ENCODE peak calls at places on chromosomes 1 and 21, in six cellular contexts. P is DND-41, O is left lung, I is HCT116, G is GM23338, H is transverse colon. F is an unnamed sample.

GRCh38 chr21:29208666-29209059 is 78.2 kb downstream of the MAP3K7CL start:
- DNase-seq in H (no peak), P (no peak), G (no peak), O (no peak), I (no peak), F (no peak)

GRCh38 chr21:45328198-45329087 is 40.7 kb upstream of the POFUT2 start:
- DNase-seq in P (no peak), H (no peak), I (no peak), G (no peak), O (peak; percentile 79), F (no peak)

GRCh38 chr1:245217853-245218608 is 63.2 kb downstream of the KIF26B start:
- DNase-seq in G (no peak), H (no peak), P (no peak), I (no peak), O (no peak), F (no peak)

GRCh38 chr1:67159233-67159632 is 7.0 kb upstream of the IL23R start:
- DNase-seq in G (no peak), O (no peak), P (no peak), I (no peak), H (no peak), F (no peak)

GRCh38 chr1:22809783-22810182 is 99.1 kb downstream of the EPHB2 start:
- DNase-seq in O (no peak), P (no peak), H (no peak), I (no peak), G (no peak), F (no peak)

GRCh38 chr1:201074018-201074417 is 38.2 kb downstream of the CACNA1S start:
- DNase-seq in P (no peak), O (no peak), I (no peak), H (no peak), G (no peak), F (no peak)

GRCh38 chr1:248824301-248824700 is 1.4 kb downstream of the SH3BP5L start:
- DNase-seq in H (no peak), I (no peak), G (no peak), P (no peak), O (no peak), F (no peak)

GRCh38 chr1:235286667-235287066 is 41.3 kb downstream of the ARID4B start:
- DNase-seq in P (no peak), I (no peak), H (no peak), O (no peak), G (no peak), F (no peak)

GRCh38 chr1:205766038-205766437 is 9.2 kb downstream of the RAB29 start:
- DNase-seq in P (no peak), O (no peak), H (no peak), I (no peak), G (no peak), F (peak; percentile 70)

GRCh38 chr21:39479164-39479563 is 27.4 kb downstream of the SH3BGR start:
- DNase-seq in P (no peak), H (no peak), O (no peak), G (no peak), I (no peak), F (no peak)
- TF ChIP-seq CTCF in P (no peak), H (no peak), O (no peak), G (no peak), I (no peak), F (no peak)

GRCh38 chr21:46643379-46644177 is 8.1 kb downstream of the PRMT2 start:
- DNase-seq in H (no peak), G (no peak), O (no peak), I (no peak), P (no peak), F (no peak)

GRCh38 chr21:46649356-46649755 is 13.9 kb downstream of the PRMT2 start:
- DNase-seq in G (no peak), I (no peak), H (no peak), P (no peak), O (no peak), F (no peak)

GRCh38 chr21:46645840-46646239 is 10.4 kb downstream of the PRMT2 start:
- DNase-seq in I (no peak), O (no peak), P (no peak), G (no peak), H (no peak), F (no peak)

GRCh38 chr21:46648539-46648938 is 13.1 kb downstream of the PRMT2 start:
- DNase-seq in I (no peak), G (no peak), P (no peak), H (no peak), O (no peak), F (no peak)

DNA sequence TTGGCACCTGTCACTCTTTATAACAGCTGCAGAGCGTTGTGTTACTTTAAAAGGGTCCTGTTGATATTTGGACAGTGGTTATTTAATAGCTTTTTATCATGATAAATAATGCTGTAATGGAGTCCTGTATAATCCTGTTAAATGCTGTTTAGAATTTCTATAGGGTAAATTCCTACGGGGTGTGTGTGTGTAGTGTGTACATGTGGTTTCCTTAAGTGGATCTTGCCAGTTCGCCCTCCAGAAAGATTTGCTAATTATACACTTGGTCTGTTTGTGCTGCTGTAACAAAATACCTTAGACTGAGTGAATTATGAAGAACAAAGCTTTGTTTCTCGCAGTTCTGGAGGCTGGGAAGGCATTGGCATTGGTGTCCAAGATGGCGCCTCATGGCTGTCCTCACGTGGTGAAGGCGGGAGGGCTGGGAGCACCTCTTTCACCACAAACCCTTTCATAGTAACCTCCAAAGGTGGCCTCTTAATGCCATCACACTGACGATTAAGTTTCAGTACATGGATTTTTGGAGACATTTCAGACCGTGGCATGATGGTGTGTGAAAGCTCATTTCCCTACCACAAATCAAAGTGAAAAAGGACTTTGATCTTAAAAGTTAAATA is 11.2 kb downstream of the PRMT2 start:
- DNase-seq in G (no peak), P (no peak), I (no peak), O (no peak), H (no peak), F (no peak)
- H3K27ac ChIP-seq in G (no peak overlapping the region), P (no peak overlapping the region), I (no peak overlapping the region), O (no peak overlapping the region), H (no peak overlapping the region), F (no peak overlapping the region)

GRCh38 chr1:2314297-2314802 is 77.0 kb downstream of the MORN1 start:
- DNase-seq in I (no peak), G (peak; percentile 94), H (peak; percentile 56), P (no peak), O (peak; percentile 86), F (peak; percentile 71)

GRCh38 chr1:2313651-2314296 is 77.6 kb downstream of the MORN1 start:
- DNase-seq in P (no peak), O (no peak), G (no peak), H (no peak), I (no peak), F (no peak)

GRCh38 chr1:2315711-2316450 is 75.5 kb downstream of the MORN1 start:
- DNase-seq in G (no peak), I (no peak), H (no peak), P (no peak), O (no peak), F (no peak)

GRCh38 chr1:2316451-2316940 is 74.9 kb downstream of the MORN1 start:
- DNase-seq in P (no peak), H (no peak), O (no peak), I (no peak), G (no peak), F (no peak)

DNA sequence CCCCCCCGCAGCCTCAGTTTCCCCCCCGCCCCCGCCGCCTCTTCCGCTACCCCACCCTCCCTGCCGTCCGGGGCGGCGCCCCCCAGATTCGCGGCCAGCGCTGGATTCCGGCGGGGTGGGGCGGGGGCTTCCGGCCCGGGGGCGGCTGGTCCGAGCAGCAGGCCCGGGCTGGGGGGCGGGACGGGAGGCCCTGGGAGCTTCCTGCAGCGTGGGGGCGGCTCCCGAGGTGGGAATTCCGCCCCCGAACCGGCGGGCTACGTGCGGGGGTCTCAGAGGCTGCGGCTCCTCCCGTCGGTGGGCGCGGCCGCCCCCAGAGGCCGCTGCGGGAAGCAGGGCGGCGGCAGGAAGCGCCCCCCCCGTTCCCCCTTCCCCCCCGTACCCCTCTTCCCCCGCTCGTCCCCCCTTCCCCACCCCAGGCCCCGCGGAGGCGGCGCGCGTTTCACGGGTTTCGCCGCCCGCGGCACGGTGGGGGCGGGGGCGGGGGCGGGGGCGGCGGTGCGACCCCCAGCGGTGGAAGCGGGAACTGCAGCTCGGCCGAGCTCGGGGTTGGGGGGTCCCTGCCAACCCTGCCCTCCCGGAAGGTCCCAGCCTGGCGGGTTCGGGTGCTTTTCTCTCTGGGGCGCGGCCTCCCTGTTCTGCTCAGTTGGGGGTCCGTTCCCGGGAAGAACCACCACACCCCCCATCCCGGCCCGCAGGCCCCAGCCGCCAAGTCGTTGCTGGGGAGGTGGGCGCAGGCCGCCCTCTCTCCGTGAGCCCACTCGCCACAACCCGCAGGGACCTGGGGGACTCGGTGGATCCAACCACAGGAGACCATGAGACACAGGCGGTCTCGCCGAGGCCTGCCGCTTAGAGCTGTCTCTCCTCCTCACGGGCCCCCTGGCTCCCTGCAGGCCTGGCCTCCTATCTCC is 76.3 kb downstream of the MORN1 start:
- DNase-seq in O (peak; percentile 84), P (peak; percentile 63), H (peak; percentile 58), I (no peak), G (peak; percentile 76), F (peak; percentile 72)
- TF ChIP-seq CTCF in O (peak; percentile 94), P (peak; percentile 72), H (peak; percentile 67), I (peak; percentile 59), G (peak; percentile 38), F (peak; percentile 90)

GRCh38 chr1:183872406-183872805 is 67.5 kb downstream of the RGL1 start:
- DNase-seq in I (no peak), G (no peak), H (no peak), P (no peak), O (no peak), F (no peak)
- H3K27ac ChIP-seq in I (no peak overlapping the region), G (no peak overlapping the region), H (peak overlapping the region; percentile 49), P (no peak overlapping the region), O (peak overlapping the region; percentile 46), F (no peak overlapping the region)

GRCh38 chr1:71295340-71295739 is 214.5 kb upstream of the ZRANB2 start:
- DNase-seq in P (no peak), H (no peak), I (no peak), G (no peak), O (no peak), F (no peak)
- TF ChIP-seq CTCF in P (no peak), H (no peak), I (no peak), G (no peak), O (no peak), F (no peak)

DNA sequence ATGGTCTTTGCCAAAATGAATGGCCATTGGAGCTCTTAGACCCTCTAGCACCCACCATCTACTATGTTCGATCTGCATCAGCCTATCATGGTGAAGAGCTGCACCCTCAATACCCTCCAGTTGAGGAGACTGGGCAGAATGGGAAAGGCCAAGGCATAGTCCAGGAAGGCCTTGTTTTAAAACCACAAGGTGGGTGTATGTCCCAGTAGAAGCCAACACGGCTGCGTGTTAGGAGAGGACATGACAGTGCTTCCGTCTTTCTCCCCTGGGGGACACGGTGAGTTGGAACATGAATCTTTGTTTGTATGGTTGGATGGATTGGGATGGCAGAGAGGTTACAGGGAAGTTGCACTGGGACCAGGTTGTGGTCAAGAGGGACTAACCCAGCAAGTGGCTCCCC is 18.6 kb upstream of the SH3D21 start:
- DNase-seq in P (no peak), H (no peak), G (no peak), O (no peak), I (no peak), F (no peak)
- H3K27ac ChIP-seq in P (no peak overlapping the region), H (no peak overlapping the region), G (no peak overlapping the region), O (no peak overlapping the region), I (no peak overlapping the region), F (no peak overlapping the region)